ENCODE peak calls at places on chromosomes 3 and 15, in four cellular contexts. One of them, this sample, is unnamed.

GRCh38 chr3:29152379-29152778 is 128.5 kb upstream of the RBMS3 start:
- DNase-seq in H1: no peak
- DNase-seq in HepG2: no peak
- DNase-seq in K562: no peak
- DNase-seq in this sample: peak; percentile 8

GRCh38 chr15:71752604-71753289 is 57.6 kb upstream of the NR2E3 start:
- DNase-seq in H1: no peak
- DNase-seq in HepG2: peak; percentile 44
- DNase-seq in K562: no peak
- DNase-seq in this sample: peak; percentile 97

GRCh38 chr15:88401269-88401971 is 65.8 kb downstream of the MRPL46 start:
- DNase-seq in H1: no peak
- DNase-seq in HepG2: no peak
- DNase-seq in K562: no peak
- DNase-seq in this sample: no peak

GRCh38 chr3:184405075-184406060 is 25.5 kb downstream of the CHRD start:
- DNase-seq in H1: no peak
- DNase-seq in HepG2: no peak
- DNase-seq in K562: no peak
- DNase-seq in this sample: no peak

GRCh38 chr3:32238816-32239637 is 547 bp downstream of the CMTM8 start:
- DNase-seq in H1: no peak
- DNase-seq in HepG2: no peak
- DNase-seq in K562: no peak
- DNase-seq in this sample: peak; percentile 31

GRCh38 chr3:71048948-71049347 is 534.6 kb downstream of the FOXP1 start:
- DNase-seq in H1: no peak
- DNase-seq in HepG2: peak; percentile 88
- DNase-seq in K562: no peak
- DNase-seq in this sample: peak; percentile 26

GRCh38 chr3:3806092-3806491 is 6.9 kb downstream of the LRRN1 start:
- DNase-seq in H1: no peak
- DNase-seq in HepG2: no peak
- DNase-seq in K562: no peak
- DNase-seq in this sample: no peak

GRCh38 chr3:52633786-52634185 is 51.9 kb downstream of the PBRM1 start:
- DNase-seq in H1: no peak
- DNase-seq in HepG2: no peak
- DNase-seq in K562: no peak
- DNase-seq in this sample: no peak

GRCh38 chr3:159928071-159928491 is 60.6 kb upstream of the IL12A start:
- DNase-seq in H1: no peak
- DNase-seq in HepG2: no peak
- DNase-seq in K562: no peak
- DNase-seq in this sample: peak; percentile 21

GRCh38 chr15:35427091-35427490 is 118.9 kb downstream of the DPH6 start:
- DNase-seq in H1: no peak
- DNase-seq in HepG2: no peak
- DNase-seq in K562: no peak
- DNase-seq in this sample: peak; percentile 17

GRCh38 chr15:53197426-53197839 is 407.3 kb upstream of the ONECUT1 start:
- DNase-seq in H1: peak; percentile 73
- DNase-seq in HepG2: peak; percentile 44
- DNase-seq in K562: peak; percentile 56
- DNase-seq in this sample: peak; percentile 80

GRCh38 chr3:106457278-106458210 is 588.7 kb upstream of the CBLB start:
- DNase-seq in H1: no peak
- DNase-seq in HepG2: no peak
- DNase-seq in K562: peak; percentile 6
- DNase-seq in this sample: peak; percentile 74

GRCh38 chr3:73883497-73883896 is 258.8 kb upstream of the PDZRN3 start:
- DNase-seq in H1: no peak
- DNase-seq in HepG2: no peak
- DNase-seq in K562: no peak
- DNase-seq in this sample: no peak

GRCh38 chr3:56826831-56827722 is 25.3 kb upstream of the ARHGEF3 start:
- DNase-seq in H1: no peak
- DNase-seq in HepG2: peak; percentile 50
- DNase-seq in K562: no peak
- DNase-seq in this sample: no peak

GRCh38 chr15:29939404-29939803 is 117.1 kb upstream of the TJP1 start:
- DNase-seq in H1: no peak
- DNase-seq in HepG2: no peak
- DNase-seq in K562: no peak
- DNase-seq in this sample: no peak

GRCh38 chr15:50476143-50476542 is 51.9 kb downstream of the USP8 start:
- DNase-seq in H1: no peak
- DNase-seq in HepG2: peak; percentile 43
- DNase-seq in K562: no peak
- DNase-seq in this sample: no peak

GRCh38 chr3:141960731-141961130 is 84.3 kb downstream of the ATP1B3 start:
- DNase-seq in H1: no peak
- DNase-seq in HepG2: no peak
- DNase-seq in K562: no peak
- DNase-seq in this sample: no peak
- TF ChIP-seq MAFK in H1: no peak
- TF ChIP-seq MAFK in HepG2: no peak
- TF ChIP-seq MAFK in K562: no peak
- TF ChIP-seq MAFK in this sample: no peak

DNA sequence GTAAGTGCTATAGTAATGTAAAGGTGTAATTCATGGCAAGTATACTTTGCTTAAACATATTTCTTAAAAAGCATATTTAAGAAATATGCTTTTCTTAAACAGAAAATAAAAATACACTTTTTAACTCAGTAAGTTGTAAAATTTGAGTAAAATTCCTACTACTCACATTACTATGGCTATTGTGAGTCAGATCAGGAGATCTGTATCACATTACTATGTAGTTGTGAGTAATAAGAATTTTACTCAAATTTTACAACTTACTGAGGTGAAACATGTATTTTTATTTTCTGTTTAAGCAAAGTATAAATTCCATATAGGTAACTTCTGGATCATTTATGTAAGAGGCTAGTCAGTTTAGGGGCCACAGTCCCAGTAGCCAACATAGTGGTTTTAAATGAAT is 8.5 kb downstream of the GPR87 start:
- DNase-seq in H1: no peak
- DNase-seq in HepG2: no peak
- DNase-seq in K562: no peak
- DNase-seq in this sample: no peak
- TF ChIP-seq MAX in H1: no peak
- TF ChIP-seq MAX in HepG2: no peak
- TF ChIP-seq MAX in K562: no peak
- TF ChIP-seq MAX in this sample: no peak

GRCh38 chr15:90871716-90872480 is 3.5 kb downstream of the FURIN start:
- DNase-seq in H1: no peak
- DNase-seq in HepG2: no peak
- DNase-seq in K562: peak; percentile 48
- DNase-seq in this sample: no peak
- H3K27ac ChIP-seq in H1: no peak overlapping the region
- H3K27ac ChIP-seq in HepG2: no peak overlapping the region
- H3K27ac ChIP-seq in K562: peak overlapping the region; percentile 96
- H3K27ac ChIP-seq in this sample: peak overlapping the region; percentile 85

GRCh38 chr3:138761002-138761401 is 73.7 kb downstream of the PIK3CB start:
- DNase-seq in H1: no peak
- DNase-seq in HepG2: no peak
- DNase-seq in K562: no peak
- DNase-seq in this sample: no peak
- TF ChIP-seq MAFK in H1: no peak
- TF ChIP-seq MAFK in HepG2: no peak
- TF ChIP-seq MAFK in K562: no peak
- TF ChIP-seq MAFK in this sample: no peak